ENCODE peak calls at places on chromosomes 2 and 18, in ten cellular contexts. One of them, this sample, is unnamed.
A peak's percentile ranks its signal among the peaks of the same experiment; 100 is the strongest.

GRCh38 chr2:15073639-15074038 is 441.1 kb downstream of the LRATD1 start:
- DNase-seq in AG10803: no peak
- DNase-seq in ovary: no peak
- DNase-seq in activated CD4-positive, alpha-beta T cell treated with anti-CD3 and anti-CD28 coated beads for 24 hours: no peak
- DNase-seq in T-helper 1 cell: no peak
- DNase-seq in Calu3: no peak
- DNase-seq in hypothalamus: no peak
- DNase-seq in stimulated activated CD8-positive, alpha-beta memory T cell treated with anti-CD3 and anti-CD28 coated beads, Interleukin-15, amount 100 ng/mL, for 24 hours: no peak
- DNase-seq in breast epithelium: no peak
- DNase-seq in prostate gland: no peak
- DNase-seq in this sample: no peak

GRCh38 chr2:184304006-184304405 is 294.3 kb upstream of the ZNF804A start:
- DNase-seq in ovary: no peak
- DNase-seq in AG10803: no peak
- DNase-seq in hypothalamus: no peak
- DNase-seq in breast epithelium: no peak
- DNase-seq in prostate gland: no peak
- DNase-seq in T-helper 1 cell: no peak
- DNase-seq in stimulated activated CD8-positive, alpha-beta memory T cell treated with anti-CD3 and anti-CD28 coated beads, Interleukin-15, amount 100 ng/mL, for 24 hours: no peak
- DNase-seq in Calu3: no peak
- DNase-seq in activated CD4-positive, alpha-beta T cell treated with anti-CD3 and anti-CD28 coated beads for 24 hours: no peak
- DNase-seq in this sample: no peak

GRCh38 chr2:58553937-58554336 is 312.8 kb upstream of the FANCL start:
- DNase-seq in ovary: no peak
- DNase-seq in Calu3: peak; percentile 34
- DNase-seq in AG10803: peak; percentile 1
- DNase-seq in hypothalamus: no peak
- DNase-seq in breast epithelium: no peak
- DNase-seq in stimulated activated CD8-positive, alpha-beta memory T cell treated with anti-CD3 and anti-CD28 coated beads, Interleukin-15, amount 100 ng/mL, for 24 hours: no peak
- DNase-seq in activated CD4-positive, alpha-beta T cell treated with anti-CD3 and anti-CD28 coated beads for 24 hours: no peak
- DNase-seq in prostate gland: no peak
- DNase-seq in T-helper 1 cell: no peak
- DNase-seq in this sample: no peak

GRCh38 chr18:61764381-61764780 is 128.4 kb downstream of the RNF152 start:
- DNase-seq in activated CD4-positive, alpha-beta T cell treated with anti-CD3 and anti-CD28 coated beads for 24 hours: no peak
- DNase-seq in hypothalamus: no peak
- DNase-seq in Calu3: no peak
- DNase-seq in stimulated activated CD8-positive, alpha-beta memory T cell treated with anti-CD3 and anti-CD28 coated beads, Interleukin-15, amount 100 ng/mL, for 24 hours: no peak
- DNase-seq in T-helper 1 cell: no peak
- DNase-seq in ovary: no peak
- DNase-seq in prostate gland: no peak
- DNase-seq in breast epithelium: no peak
- DNase-seq in AG10803: peak; percentile 64
- DNase-seq in this sample: no peak

GRCh38 chr2:158958365-158958764 is 10.1 kb upstream of the TANC1 start:
- DNase-seq in breast epithelium: no peak
- DNase-seq in AG10803: no peak
- DNase-seq in stimulated activated CD8-positive, alpha-beta memory T cell treated with anti-CD3 and anti-CD28 coated beads, Interleukin-15, amount 100 ng/mL, for 24 hours: no peak
- DNase-seq in Calu3: no peak
- DNase-seq in activated CD4-positive, alpha-beta T cell treated with anti-CD3 and anti-CD28 coated beads for 24 hours: no peak
- DNase-seq in prostate gland: no peak
- DNase-seq in T-helper 1 cell: no peak
- DNase-seq in hypothalamus: no peak
- DNase-seq in ovary: no peak
- DNase-seq in this sample: no peak

GRCh38 chr2:231297108-231297908 is 98.2 kb upstream of the B3GNT7 start:
- DNase-seq in stimulated activated CD8-positive, alpha-beta memory T cell treated with anti-CD3 and anti-CD28 coated beads, Interleukin-15, amount 100 ng/mL, for 24 hours: peak; percentile 3
- DNase-seq in hypothalamus: no peak
- DNase-seq in ovary: peak; percentile 67
- DNase-seq in T-helper 1 cell: no peak
- DNase-seq in activated CD4-positive, alpha-beta T cell treated with anti-CD3 and anti-CD28 coated beads for 24 hours: peak; percentile 3
- DNase-seq in breast epithelium: no peak
- DNase-seq in AG10803: peak; percentile 53
- DNase-seq in prostate gland: peak; percentile 31
- DNase-seq in Calu3: peak; percentile 65
- DNase-seq in this sample: peak; percentile 74

GRCh38 chr2:11831415-11831814 is 85.0 kb downstream of the LPIN1 start:
- DNase-seq in prostate gland: no peak
- DNase-seq in hypothalamus: no peak
- DNase-seq in Calu3: no peak
- DNase-seq in ovary: no peak
- DNase-seq in stimulated activated CD8-positive, alpha-beta memory T cell treated with anti-CD3 and anti-CD28 coated beads, Interleukin-15, amount 100 ng/mL, for 24 hours: no peak
- DNase-seq in T-helper 1 cell: no peak
- DNase-seq in activated CD4-positive, alpha-beta T cell treated with anti-CD3 and anti-CD28 coated beads for 24 hours: no peak
- DNase-seq in breast epithelium: no peak
- DNase-seq in AG10803: no peak
- DNase-seq in this sample: no peak

GRCh38 chr2:205637037-205637602 is 45.2 kb upstream of the NRP2 start:
- DNase-seq in Calu3: no peak
- DNase-seq in ovary: no peak
- DNase-seq in T-helper 1 cell: no peak
- DNase-seq in prostate gland: no peak
- DNase-seq in breast epithelium: no peak
- DNase-seq in hypothalamus: no peak
- DNase-seq in AG10803: peak; percentile 55
- DNase-seq in activated CD4-positive, alpha-beta T cell treated with anti-CD3 and anti-CD28 coated beads for 24 hours: no peak
- DNase-seq in stimulated activated CD8-positive, alpha-beta memory T cell treated with anti-CD3 and anti-CD28 coated beads, Interleukin-15, amount 100 ng/mL, for 24 hours: no peak
- DNase-seq in this sample: no peak

GRCh38 chr2:44389895-44390294 is 28.1 kb downstream of the CAMKMT start:
- DNase-seq in ovary: no peak
- DNase-seq in T-helper 1 cell: no peak
- DNase-seq in AG10803: no peak
- DNase-seq in Calu3: no peak
- DNase-seq in prostate gland: no peak
- DNase-seq in activated CD4-positive, alpha-beta T cell treated with anti-CD3 and anti-CD28 coated beads for 24 hours: no peak
- DNase-seq in hypothalamus: no peak
- DNase-seq in stimulated activated CD8-positive, alpha-beta memory T cell treated with anti-CD3 and anti-CD28 coated beads, Interleukin-15, amount 100 ng/mL, for 24 hours: no peak
- DNase-seq in breast epithelium: no peak
- DNase-seq in this sample: no peak

This sample was measured in hepatic stellate cell.